ENCODE peak calls at places on chromosomes 11 and 22, in four cellular contexts. I is fibroblast of the aortic adventitia, M is NCI-H460, Z is adrenal gland. X is an unnamed sample.
A peak's percentile ranks its signal among the peaks of the same experiment; 100 is the strongest.

GRCh38 chr11:14519692-14520085 is 497 bp downstream of the PSMA1 start:
- DNase-seq in I (no peak), M (no peak), Z (no peak), X (no peak)

GRCh38 chr11:125180413-125181305 is 16.1 kb downstream of the PKNOX2 start:
- DNase-seq in I (peak; percentile 51), Z (no peak), M (no peak), X (peak; percentile 12)

GRCh38 chr22:43174941-43175531 is 11.9 kb downstream of the TTLL12 start:
- DNase-seq in I (no peak), Z (no peak), M (no peak), X (no peak)

GRCh38 chr11:130131957-130132850 is 27.4 kb upstream of the ST14 start:
- DNase-seq in I (peak; percentile 81), M (peak; percentile 64), Z (peak; percentile 72), X (no peak)

GRCh38 chr11:12973529-12974181 is 35.5 kb upstream of the RASSF10 start:
- DNase-seq in Z (no peak), I (peak; percentile 27), M (no peak), X (no peak)

GRCh38 chr11:69567951-69568808 is 72.8 kb upstream of the CCND1 start:
- DNase-seq in M (no peak), I (no peak), Z (no peak), X (no peak)

GRCh38 chr11:65116370-65117205 is 913 bp downstream of the ZNHIT2 start:
- DNase-seq in I (peak; percentile 41), M (no peak), Z (peak; percentile 81), X (no peak)

GRCh38 chr11:115219378-115219777 is 284.8 kb downstream of the CADM1 start:
- DNase-seq in Z (no peak), I (no peak), M (no peak), X (no peak)

GRCh38 chr11:7262672-7263071 is 11.0 kb downstream of the SYT9 start:
- DNase-seq in I (no peak), M (no peak), Z (no peak), X (no peak)

GRCh38 chr11:129251067-129251466 is 58.9 kb upstream of the ARHGAP32 start:
- DNase-seq in M (no peak), Z (no peak), I (peak; percentile 39), X (no peak)

GRCh38 chr11:72641900-72642814 is 32.1 kb downstream of the PDE2A start:
- DNase-seq in Z (peak; percentile 43), I (no peak), M (peak; percentile 13), X (peak; percentile 12)

GRCh38 chr11:108958446-108959123 is 293.7 kb downstream of the DDX10 start:
- DNase-seq in I (peak; percentile 39), Z (no peak), M (no peak), X (no peak)

GRCh38 chr11:62548545-62549335 is 2.1 kb upstream of the AHNAK start:
- DNase-seq in Z (no peak), I (peak; percentile 73), M (no peak), X (no peak)

GRCh38 chr11:126339073-126339865 is 16.2 kb upstream of the ST3GAL4 start:
- DNase-seq in Z (no peak), I (peak; percentile 44), M (no peak), X (no peak)

GRCh38 chr11:64721359-64721699 is 1.7 kb downstream of the NRXN2 start:
- DNase-seq in M (no peak), I (no peak), Z (no peak), X (no peak)

GRCh38 chr11:93814966-93815633 is 31.0 kb downstream of the MED17 start:
- DNase-seq in I (peak; percentile 15), M (no peak), Z (no peak), X (no peak)

GRCh38 chr22:42313204-42313603 is 42.8 kb upstream of the TCF20 start:
- DNase-seq in I (no peak), Z (no peak), M (no peak), X (no peak)

GRCh38 chr22:43376765-43377485 is 33.8 kb upstream of the SCUBE1 start:
- DNase-seq in I (peak; percentile 15), M (no peak), Z (no peak), X (no peak)

GRCh38 chr11:73200256-73200655 is 17.8 kb upstream of the P2RY2 start:
- DNase-seq in M (no peak), I (no peak), Z (no peak), X (no peak)

GRCh38 chr11:8011981-8012444 is 24.9 kb downstream of the EIF3F start:
- DNase-seq in I (peak; percentile 97), Z (no peak), M (no peak), X (peak; percentile 33)

GRCh38 chr11:12090061-12090572 is 20.3 kb upstream of the MICAL2 start:
- DNase-seq in Z (no peak), I (peak; percentile 69), M (no peak), X (no peak)

GRCh38 chr11:13169709-13170108 is 107.9 kb upstream of the BMAL1 start:
- DNase-seq in M (no peak), I (peak; percentile 95), Z (peak; percentile 43), X (no peak)

GRCh38 chr11:33310720-33311500 is 53.7 kb downstream of the HIPK3 start:
- DNase-seq in Z (no peak), I (no peak), M (no peak), X (no peak)

GRCh38 chr11:127632971-127633680 is 632.6 kb upstream of the KIRREL3 start:
- DNase-seq in I (peak; percentile 16), Z (no peak), M (no peak), X (no peak)

GRCh38 chr11:60838132-60838531 is 3.8 kb upstream of the CCDC86 start:
- DNase-seq in Z (no peak), M (no peak), I (peak; percentile 25), X (no peak)

GRCh38 chr22:46049726-46050450 is 72.9 kb upstream of the WNT7B start:
- DNase-seq in M (no peak), I (no peak), Z (no peak), X (no peak)

GRCh38 chr11:117201906-117202305 is 2.7 kb downstream of the TAGLN start:
- DNase-seq in M (no peak), Z (no peak), I (peak; percentile 44), X (no peak)

GRCh38 chr22:34105461-34106062 is 185.3 kb upstream of the LARGE1 start:
- DNase-seq in M (no peak), Z (peak; percentile 75), I (no peak), X (no peak)

GRCh38 chr11:7571640-7572000 is 57.8 kb downstream of the PPFIBP2 start:
- DNase-seq in M (peak; percentile 44), Z (peak; percentile 80), I (peak; percentile 82), X (peak; percentile 19)

GRCh38 chr11:47631473-47631872 is 10.9 kb downstream of the MTCH2 start:
- DNase-seq in M (peak; percentile 3), Z (no peak), I (no peak), X (no peak)

GRCh38 chr11:1338201-1339065 is 29.0 kb upstream of the TOLLIP start:
- DNase-seq in M (no peak), Z (no peak), I (no peak), X (no peak)

X was measured in C1 segment of cervical spinal cord.